ENCODE peak calls at places on chromosome 2, in five cellular contexts. O is Right ventricle myocardium superior; A is COR-L47; F is activated naive CD4-positive, alpha-beta T cell treated with anti-CD3 and anti-CD28 coated beads, Interleukin-2, amount 50 U/mL, for 16 hours; J is tibial artery. M is an unnamed sample.

GRCh38 chr2:202771741-202772470 is 99.7 kb downstream of the ICA1L start:
- DNase-seq in O (no peak), A (no peak), F (no peak), J (no peak), M (no peak)

GRCh38 chr2:2633017-2633416 is 301.9 kb upstream of the MYT1L start:
- DNase-seq in O (no peak), A (no peak), F (no peak), J (no peak), M (no peak)

GRCh38 chr2:30421551-30422436 is 25.3 kb upstream of the LCLAT1 start:
- DNase-seq in O (no peak), A (no peak), F (peak), J (no peak), M (peak)

GRCh38 chr2:143282684-143283083 is 153.5 kb downstream of the ARHGAP15 start:
- DNase-seq in O (no peak), A (no peak), F (peak), J (no peak), M (no peak)

GRCh38 chr2:100730290-100730868 is 89.6 kb upstream of the NPAS2 start:
- DNase-seq in O (peak), A (peak), F (peak), J (peak), M (peak)

GRCh38 chr2:9086465-9086864 is 83.0 kb upstream of the MBOAT2 start:
- DNase-seq in O (no peak), A (no peak), F (no peak), J (no peak), M (no peak)

GRCh38 chr2:99797475-99797874 is 307.7 kb upstream of the REV1 start:
- DNase-seq in O (no peak), A (no peak), F (no peak), J (no peak), M (no peak)

GRCh38 chr2:207394812-207395534 is 134.8 kb upstream of the CREB1 start:
- DNase-seq in O (no peak), A (peak), F (no peak), J (no peak), M (peak)

M was measured in brain microvascular endothelial cell.